ENCODE peak calls at places on chromosomes 12 and 14, in five cellular contexts. T is neuronal stem cell, E is H1, F is mesenchymal stem cell, O is IMR-90. X is an unnamed sample. For H3K27me3, the result is how much of the 10 kb centered on the place peaks cover.

GRCh38 chr14:31336646-31337045 is 83.7 kb downstream of the HEATR5A start:
- DNase-seq in T (no peak), E (no peak), F (peak), O (peak), X (no peak)

GRCh38 chr12:108313609-108314331 is 25.3 kb downstream of the CMKLR1 start:
- DNase-seq in T (no peak), E (no peak), F (no peak), O (no peak), X (peak)

GRCh38 chr14:24179961-24180726 is 8.3 kb downstream of the REC8 start:
- DNase-seq in T (no peak), E (no peak), F (peak), O (peak), X (no peak)

GRCh38 chr12:54304187-54304810 is 3.5 kb upstream of the NFE2 start:
- DNase-seq in T (no peak), E (peak), F (peak), O (no peak), X (no peak)

GRCh38 chr14:57136669-57137068 is 132.0 kb downstream of the EXOC5 start:
- DNase-seq in T (no peak), E (peak), F (no peak), O (no peak), X (no peak)

GRCh38 chr12:8689606-8690175 is 8.1 kb upstream of the RIMKLB start:
- DNase-seq in T (no peak), E (peak), F (no peak), O (no peak), X (peak)

GRCh38 chr14:99838555-99839193 is 45.5 kb downstream of the EML1 start:
- DNase-seq in T (peak), E (peak), F (peak), O (peak), X (peak)

GRCh38 chr14:51498411-51499227 is 153.1 kb upstream of the FRMD6 start:
- DNase-seq in T (no peak), E (no peak), F (no peak), O (no peak), X (peak)

GRCh38 chr12:14989790-14990189 is 16.9 kb downstream of the PDE6H start:
- DNase-seq in T (no peak), E (no peak), F (no peak), O (no peak), X (no peak)

GRCh38 chr14:52131640-52132320 is 62.9 kb upstream of the NID2 start:
- DNase-seq in T (peak), E (peak), F (peak), O (peak), X (peak)

GRCh38 chr14:20604291-20604690 is 13.1 kb upstream of the RNASE12 start:
- DNase-seq in T (no peak), E (no peak), F (no peak), O (no peak), X (no peak)

GRCh38 chr14:71588028-71588427 is 344.2 kb upstream of the RGS6 start:
- DNase-seq in T (no peak), E (no peak), F (peak), O (peak), X (no peak)

GRCh38 chr12:25755681-25756260 is 202.7 kb upstream of the LMNTD1 start:
- DNase-seq in T (no peak), E (no peak), F (no peak), O (peak), X (peak)

GRCh38 chr12:129193263-129193871 is 340.1 kb downstream of the GLT1D1 start:
- DNase-seq in T (no peak), E (peak), F (no peak), O (no peak), X (peak)

GRCh38 chr12:3315201-3315661 is 175.8 kb upstream of the PRMT8 start:
- DNase-seq in T (no peak), E (no peak), F (no peak), O (peak), X (no peak)

GRCh38 chr12:118520428-118520827 is 144.1 kb downstream of the SUDS3 start:
- DNase-seq in T (no peak), E (no peak), F (no peak), O (no peak), X (peak)

GRCh38 chr12:57582440-57582839 is 8.6 kb upstream of the PIP4K2C start:
- DNase-seq in T (no peak), E (no peak), F (no peak), O (no peak), X (no peak)

GRCh38 chr12:91478500-91478899 is 295.9 kb upstream of the DCN start:
- DNase-seq in T (no peak), E (no peak), F (no peak), O (no peak), X (no peak)

GRCh38 chr12:55703976-55704761 is 3.5 kb downstream of the ITGA7 start:
- DNase-seq in T (no peak), E (no peak), F (no peak), O (peak), X (no peak)

GRCh38 chr14:102579696-102580551 is 12.5 kb upstream of the RCOR1 start:
- DNase-seq in T (no peak), E (no peak), F (peak), O (peak), X (no peak)

GRCh38 chr14:105353163-105353562 is 38.6 kb downstream of the PACS2 start:
- DNase-seq in T (no peak), E (no peak), F (no peak), O (no peak), X (no peak)

GRCh38 chr12:42450248-42450647 is 124.3 kb downstream of the PPHLN1 start:
- DNase-seq in T (no peak), E (peak), F (no peak), O (peak), X (no peak)

GRCh38 chr12:76666272-76666845 is 97.6 kb upstream of the ZDHHC17 start:
- DNase-seq in T (no peak), E (no peak), F (no peak), O (no peak), X (no peak)

GRCh38 chr12:94545937-94546771 is 86.5 kb upstream of the CEP83 start:
- DNase-seq in T (peak), E (peak), F (peak), O (peak), X (peak)

GRCh38 chr14:22044193-22044592 is 370.6 kb upstream of the OR4E1 start:
- DNase-seq in T (no peak), E (no peak), F (no peak), O (no peak), X (no peak)

GRCh38 chr14:23364604-23365352 is at the start of gene EFS:
- DNase-seq in T (peak), E (peak), F (peak), O (peak), X (peak)

GRCh38 chr14:96792581-96792980 is 4.6 kb upstream of the VRK1 start:
- DNase-seq in T (no peak), E (no peak), F (no peak), O (no peak), X (no peak)

GRCh38 chr12:556498-556897 is 96.8 kb downstream of the B4GALNT3 start:
- DNase-seq in T (no peak), E (no peak), F (no peak), O (no peak), X (no peak)

GRCh38 chr14:32478027-32478426 is 148.9 kb downstream of the AKAP6 start:
- DNase-seq in T (no peak), E (no peak), F (no peak), O (no peak), X (no peak)

GRCh38 chr14:67883717-67884116 is 64.1 kb downstream of the RAD51B start:
- DNase-seq in T (no peak), E (no peak), F (peak), O (peak), X (no peak)

GRCh38 chr12:46357438-46358324 is 14.9 kb downstream of the SLC38A2 start:
- DNase-seq in T (no peak), E (no peak), F (peak), O (peak), X (peak)

GRCh38 chr12:30739020-30739419 is 15.7 kb downstream of the CAPRIN2 start:
- DNase-seq in T (no peak), E (no peak), F (no peak), O (no peak), X (no peak)

GRCh38 chr14:64806202-64806861 is 73.4 kb downstream of the SPTB start:
- DNase-seq in T (no peak), E (no peak), F (peak), O (peak), X (no peak)

GRCh38 chr12:59010948-59011347 is 90.6 kb upstream of the LRIG3 start:
- DNase-seq in T (no peak), E (no peak), F (no peak), O (no peak), X (no peak)

GRCh38 chr14:75527449-75528163 is 5.3 kb downstream of the BATF start:
- DNase-seq in T (no peak), E (peak), F (no peak), O (no peak), X (no peak)

GRCh38 chr14:34462132-34462893 is at the start of gene SPTSSA:
- DNase-seq in T (peak), E (peak), F (peak), O (peak), X (peak)
- H2AK5ac ChIP-seq in T (peak), E (no peak), F (peak), O (peak), X (peak)

DNA sequence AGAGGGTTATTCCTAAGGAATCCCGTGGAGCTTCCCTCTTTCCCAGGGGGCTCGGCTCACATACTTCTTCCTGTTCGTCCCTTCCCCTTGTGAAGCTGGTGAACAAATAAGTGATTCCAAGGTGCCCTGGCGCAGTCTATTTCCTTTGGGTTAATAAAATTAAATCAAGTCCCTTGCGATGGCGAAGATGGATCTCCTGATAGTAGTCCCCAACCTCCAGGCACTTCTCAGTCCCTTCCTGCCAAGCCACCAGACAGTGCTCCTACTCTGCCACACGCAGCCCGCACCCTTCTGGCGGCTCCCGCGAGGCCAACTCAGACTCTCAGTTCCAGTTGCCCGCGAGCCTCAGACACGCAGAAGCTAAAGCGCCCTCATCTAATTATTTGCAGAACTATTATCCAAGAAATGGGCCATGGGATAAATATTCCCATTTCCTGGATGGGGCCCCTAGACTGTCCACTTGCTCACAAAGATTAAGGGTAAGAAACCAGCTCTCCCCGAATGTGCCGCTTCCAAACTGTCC is 2.4 kb upstream of the SIX6 start:
- DNase-seq in T (peak), E (peak), F (no peak), O (no peak), X (peak)
- H3K27me3 ChIP-seq in T (half or more), E (half or more), F (half or more), O (half or more), X (half or more)

GRCh38 chr14:63662776-63663175 is 21.1 kb upstream of the WDR89 start:
- DNase-seq in T (no peak), E (no peak), F (no peak), O (no peak), X (no peak)
- H2AK5ac ChIP-seq in T (no peak), E (no peak), F (no peak), O (no peak), X (no peak)

GRCh38 chr12:117294206-117294605 is 67.2 kb downstream of the NOS1 start:
- DNase-seq in T (no peak), E (no peak), F (no peak), O (no peak), X (peak)
- H3K27me3 ChIP-seq in T (under half), E (under half), F (under half), O (under half), X (under half)

DNA sequence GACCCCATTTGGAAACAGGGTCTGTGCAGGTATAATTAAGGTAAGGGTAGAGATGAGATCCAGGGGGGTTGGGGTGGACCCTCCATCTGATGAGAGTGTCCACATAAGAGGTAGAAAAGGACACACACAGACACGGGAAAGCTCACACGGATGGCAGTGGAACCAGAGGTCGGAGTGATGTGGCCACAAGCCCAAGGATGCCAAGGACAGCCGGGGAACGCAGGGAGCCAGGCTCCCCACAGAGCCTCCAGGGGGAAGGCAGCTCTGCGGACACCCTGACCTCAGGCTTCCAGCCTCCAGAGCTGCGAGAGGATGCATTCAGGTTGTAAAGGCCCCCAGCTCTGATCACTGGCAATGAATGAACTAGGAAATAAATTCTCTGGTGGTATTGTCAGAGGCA is 33.0 kb downstream of the RIMBP2 start:
- DNase-seq in T (no peak), E (no peak), F (no peak), O (no peak), X (no peak)
- H2AK5ac ChIP-seq in T (no peak), E (no peak), F (no peak), O (no peak), X (peak)

X was measured in mesendoderm.